ENCODE peak calls at places on chromosomes 6 and 20, in six cellular contexts. J is Caco-2; Y is cardiac fibroblast; S is cardiac muscle cell; K is A172; V is CD8-positive, alpha-beta memory T cell. Z is an unnamed sample.

GRCh38 chr6:77403424-77403823 is 59.9 kb downstream of the HTR1B start:
- DNase-seq in J (no peak), Y (peak), S (peak), K (peak), V (no peak), Z (no peak)

GRCh38 chr6:136014454-136015421 is 163.2 kb downstream of the PDE7B start:
- DNase-seq in J (no peak), Y (peak), S (peak), K (peak), V (no peak), Z (peak)

GRCh38 chr20:35837577-35838195 is 65.9 kb downstream of the PHF20 start:
- DNase-seq in J (no peak), Y (no peak), S (no peak), K (no peak), V (no peak), Z (no peak)

GRCh38 chr6:122118945-122119506 is 280.4 kb upstream of the HSF2 start:
- DNase-seq in J (no peak), Y (no peak), S (no peak), K (no peak), V (no peak), Z (no peak)

GRCh38 chr6:37600287-37600916 is 97.3 kb downstream of the MDGA1 start:
- DNase-seq in J (no peak), Y (no peak), S (no peak), K (no peak), V (no peak), Z (no peak)

GRCh38 chr6:159094444-159095252 is 49.9 kb upstream of the TAGAP start:
- DNase-seq in J (no peak), Y (no peak), S (no peak), K (no peak), V (no peak), Z (no peak)

GRCh38 chr6:132087391-132087790 is 136.2 kb upstream of the CCN2 start:
- DNase-seq in J (no peak), Y (peak), S (peak), K (no peak), V (no peak), Z (peak)

GRCh38 chr20:4065405-4065841 is 50.1 kb upstream of the RNF24 start:
- DNase-seq in J (no peak), Y (peak), S (peak), K (no peak), V (no peak), Z (no peak)